ENCODE peak calls at places on chromosomes 4 and X, in six cellular contexts. J is brain microvascular endothelial cell; Y is stimulated activated CD4-positive, alpha-beta T cell treated with anti-CD3 and anti-CD28 coated beads, TNF-alpha, amount 100 ng/mL, for 48 hours; N is germinal center; T is mesenchymal stem cell; F is naive thymus-derived CD8-positive, alpha-beta T cell. H is an unnamed sample.

GRCh38 chr4:140094701-140095420 is 59.1 kb downstream of the MAML3 start:
- DNase-seq in J (no peak), Y (peak; percentile 56), N (peak; percentile 57), T (no peak), F (peak; percentile 65), H (no peak)

GRCh38 chrX:78650906-78651437 is 8.2 kb downstream of the RTL3 start:
- DNase-seq in J (peak; percentile 23), Y (no peak), N (no peak), T (peak; percentile 18), F (peak; percentile 25), H (no peak)

GRCh38 chrX:23883737-23884354 is 23.9 kb downstream of the APOO start:
- DNase-seq in J (peak; percentile 76), Y (no peak), N (no peak), T (peak; percentile 86), F (no peak), H (peak; percentile 68)

GRCh38 chrX:135273162-135273561 is 21.3 kb downstream of the ETDA start:
- DNase-seq in J (no peak), Y (no peak), N (no peak), T (no peak), F (no peak), H (no peak)

GRCh38 chr4:143207555-143207954 is 22.8 kb downstream of the USP38 start:
- DNase-seq in J (peak; percentile 12), Y (no peak), N (no peak), T (peak; percentile 48), F (no peak), H (no peak)

GRCh38 chr4:2652415-2653155 is 103.6 kb downstream of the TNIP2 start:
- DNase-seq in J (no peak), Y (no peak), N (no peak), T (no peak), F (no peak), H (no peak)

GRCh38 chr4:124915073-124915472 is 202.5 kb upstream of the ANKRD50 start:
- DNase-seq in J (no peak), Y (no peak), N (no peak), T (no peak), F (no peak), H (no peak)

GRCh38 chr4:128770807-128771206 is 38.7 kb upstream of the JADE1 start:
- DNase-seq in J (no peak), Y (no peak), N (no peak), T (no peak), F (no peak), H (no peak)

GRCh38 chr4:37615720-37616063 is 70.5 kb downstream of the RELL1 start:
- DNase-seq in J (no peak), Y (no peak), N (no peak), T (no peak), F (no peak), H (no peak)

GRCh38 chrX:47361538-47362511 is 8.6 kb upstream of the ZNF157 start:
- DNase-seq in J (peak; percentile 96), Y (no peak), N (peak; percentile 92), T (peak; percentile 99), F (peak; percentile 30), H (peak; percentile 42)

GRCh38 chr4:113069212-113069892 is 19.9 kb downstream of the ANK2 start:
- DNase-seq in J (peak; percentile 8), Y (no peak), N (no peak), T (peak; percentile 69), F (no peak), H (no peak)

GRCh38 chr4:122577808-122578781 is 42.8 kb downstream of the IL21 start:
- DNase-seq in J (peak; percentile 47), Y (peak; percentile 56), N (peak; percentile 55), T (peak; percentile 71), F (peak; percentile 84), H (peak; percentile 68)

GRCh38 chr4:143186202-143186601 is 1.5 kb downstream of the USP38 start:
- DNase-seq in J (no peak), Y (no peak), N (no peak), T (peak; percentile 77), F (no peak), H (no peak)

GRCh38 chrX:100413231-100413630 is 3.2 kb upstream of the PCDH19 start:
- DNase-seq in J (peak; percentile 27), Y (peak; percentile 17), N (no peak), T (peak; percentile 50), F (peak; percentile 19), H (peak; percentile 31)

GRCh38 chr4:114597410-114598115 is 1.0 kb upstream of the UGT8 start:
- DNase-seq in J (no peak), Y (no peak), N (no peak), T (no peak), F (no peak), H (no peak)

GRCh38 chrX:2220296-2220695 is 280.5 kb downstream of the DHRSX start:
- DNase-seq in J (no peak), Y (no peak), N (no peak), T (no peak), F (no peak), H (no peak)

GRCh38 chr4:101950258-101950979 is 159.9 kb downstream of the BANK1 start:
- DNase-seq in J (no peak), Y (no peak), N (no peak), T (no peak), F (no peak), H (no peak)

GRCh38 chr4:185709802-185710486 is 102.0 kb downstream of the SORBS2 start:
- DNase-seq in J (peak; percentile 72), Y (no peak), N (no peak), T (no peak), F (no peak), H (no peak)

H was measured in K562.